ENCODE peak calls at places on chromosomes 16 and 17, in four cellular contexts. A, I, J and N are unnamed samples.

GRCh38 chr17:57445051-57445450 is 188.7 kb downstream of the MSI2 start:
- DNase-seq in A (no peak), I (peak; percentile 70), J (no peak), N (no peak)

GRCh38 chr17:3558603-3559269 is 1.1 kb upstream of the TRPV3 start:
- DNase-seq in A (peak; percentile 64), I (no peak), J (peak; percentile 91), N (peak; percentile 97)

GRCh38 chr16:84281077-84281476 is 13.6 kb upstream of the WFDC1 start:
- DNase-seq in A (peak; percentile 24), I (peak; percentile 20), J (peak; percentile 56), N (no peak)

GRCh38 chr17:61467416-61468262 is 15.4 kb downstream of the TBX4 start:
- DNase-seq in A (peak; percentile 58), I (peak; percentile 37), J (peak; percentile 52), N (no peak)

GRCh38 chr16:66026211-66026610 is 340.3 kb upstream of the CDH5 start:
- DNase-seq in A (no peak), I (no peak), J (no peak), N (no peak)

GRCh38 chr16:50634947-50635346 is 46.2 kb downstream of the SNX20 start:
- DNase-seq in A (no peak), I (no peak), J (no peak), N (no peak)

GRCh38 chr17:142876-143784 is 5.8 kb downstream of the SCGB1C2 start:
- DNase-seq in A (no peak), I (no peak), J (no peak), N (no peak)

GRCh38 chr17:2049333-2050245 is 5.3 kb upstream of the HIC1 start:
- DNase-seq in A (peak; percentile 76), I (no peak), J (peak; percentile 46), N (peak; percentile 79)

GRCh38 chr17:37642706-37643105 is 540 bp downstream of the DDX52 start:
- DNase-seq in A (peak; percentile 49), I (peak; percentile 35), J (peak; percentile 16), N (peak; percentile 25)

GRCh38 chr16:56603589-56603988 is 4.8 kb upstream of the MT2A start:
- DNase-seq in A (peak; percentile 47), I (no peak), J (peak; percentile 32), N (peak; percentile 13)

GRCh38 chr17:73613947-73614655 is 30.1 kb downstream of the SDK2 start:
- DNase-seq in A (no peak), I (no peak), J (no peak), N (no peak)
- H4K20me1 ChIP-seq in A (no peaks in the 10 kb centered on the region), I (no peaks in the 10 kb centered on the region), J (no peaks in the 10 kb centered on the region), N (no peaks in the 10 kb centered on the region)

GRCh38 chr17:77366206-77366557 is 225.4 kb downstream of the SEC14L1 start:
- DNase-seq in A (no peak), I (no peak), J (no peak), N (no peak)

GRCh38 chr17:77363821-77364361 is 223.1 kb downstream of the SEC14L1 start:
- DNase-seq in A (peak; percentile 41), I (peak; percentile 67), J (no peak), N (no peak)

GRCh38 chr17:77364381-77364911 is 223.7 kb downstream of the SEC14L1 start:
- DNase-seq in A (no peak), I (no peak), J (no peak), N (no peak)

GRCh38 chr17:77365584-77366186 is 224.9 kb downstream of the SEC14L1 start:
- DNase-seq in A (peak; percentile 81), I (peak; percentile 89), J (no peak), N (no peak)

DNA sequence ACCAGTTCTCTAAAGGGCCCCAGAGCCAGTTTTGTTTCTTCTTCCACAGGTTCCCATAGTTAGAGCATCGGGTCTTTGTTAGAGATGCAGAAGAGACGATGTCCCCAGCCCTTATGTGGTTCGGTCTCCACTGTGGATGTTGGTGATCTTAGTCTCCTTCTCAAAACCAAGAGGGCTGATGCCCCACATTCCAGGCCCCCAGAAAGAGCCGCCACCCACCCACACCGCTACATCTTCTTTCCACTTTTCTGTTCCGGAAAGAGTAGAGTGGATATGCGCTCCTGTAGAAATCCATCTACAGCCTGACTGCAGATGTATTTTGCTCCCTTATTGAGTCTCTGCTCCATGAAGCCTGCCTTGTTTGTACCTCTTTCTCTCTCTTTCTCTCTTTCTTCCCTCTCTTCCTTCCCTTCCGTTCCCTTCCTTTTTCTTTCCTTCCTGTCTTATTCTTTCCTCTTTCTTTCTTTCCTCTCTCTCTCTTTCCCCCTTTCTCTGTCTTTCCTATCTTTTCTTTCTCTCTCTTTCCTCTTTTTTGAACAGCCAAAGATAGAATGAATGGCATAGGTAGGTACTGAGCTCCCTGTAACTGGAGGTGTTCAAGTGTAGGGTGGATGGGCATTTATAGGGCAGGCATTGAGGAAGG is 224.3 kb downstream of the SEC14L1 start:
- DNase-seq in A (no peak), I (no peak), J (no peak), N (no peak)
- H3K79me2 ChIP-seq in A (peaks cover 70% of the 10 kb centered on the region), I (peaks cover 42% of the 10 kb centered on the region), J (no peaks in the 10 kb centered on the region), N (peaks cover 85% of the 10 kb centered on the region)

DNA sequence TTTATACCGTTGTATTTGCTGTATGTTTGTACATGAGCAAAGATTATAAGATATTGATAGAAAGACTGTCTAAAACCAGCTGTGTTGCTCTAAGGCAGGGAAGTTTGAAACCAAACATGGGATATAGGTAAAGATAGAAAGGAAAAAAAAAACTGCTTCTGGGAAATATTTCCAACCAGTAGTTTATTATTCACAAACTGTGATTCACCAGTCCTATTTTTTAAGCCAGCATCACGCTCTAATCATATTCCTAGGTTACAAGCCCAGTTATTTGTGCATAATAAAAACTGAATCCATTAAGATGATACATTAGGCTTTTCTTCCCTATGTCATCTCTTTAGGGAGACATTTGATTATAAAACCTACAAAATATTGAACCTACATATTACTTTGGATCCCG is 4.0 kb downstream of the ERN1 start:
- DNase-seq in A (no peak), I (no peak), J (no peak), N (no peak)
- H3K4me3 ChIP-seq in A (no peak overlapping the region), I (no peak overlapping the region), J (no peak overlapping the region), N (peak overlapping the region; percentile 80)

DNA sequence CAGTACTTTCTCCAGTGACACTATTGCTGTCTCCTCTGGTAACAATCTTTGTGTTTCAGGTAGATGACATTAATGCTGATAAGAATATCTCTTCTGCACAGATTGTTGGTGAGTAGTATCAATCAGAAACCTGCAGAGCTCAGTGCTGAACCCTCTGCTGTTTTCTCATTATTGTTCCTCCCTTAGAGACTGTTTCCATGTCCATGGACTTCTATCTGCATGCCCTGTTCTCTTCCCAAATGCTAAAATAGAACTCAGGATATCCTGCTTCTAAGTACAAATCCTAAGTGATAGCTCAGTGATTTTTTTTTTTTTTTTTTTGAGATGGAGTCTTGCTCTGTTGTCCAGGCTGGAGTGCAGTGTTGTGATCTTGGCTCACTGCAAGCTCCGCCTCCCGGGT is 29.4 kb downstream of the IST1 start:
- DNase-seq in A (no peak), I (no peak), J (no peak), N (no peak)
- H4K20me1 ChIP-seq in A (no peaks in the 10 kb centered on the region), I (peaks cover 75% of the 10 kb centered on the region), J (no peaks in the 10 kb centered on the region), N (no peaks in the 10 kb centered on the region)

GRCh38 chr16:20903116-20903888 is 2.7 kb downstream of the LYRM1 start:
- DNase-seq in A (no peak), I (no peak), J (no peak), N (no peak)
- H3K79me2 ChIP-seq in A (peaks cover 45% of the 10 kb centered on the region), I (peaks cover 43% of the 10 kb centered on the region), J (peaks cover 23% of the 10 kb centered on the region), N (peaks cover 50% of the 10 kb centered on the region)

GRCh38 chr16:1535391-1536291 is 2.2 kb downstream of the TMEM204 start:
- DNase-seq in A (peak; percentile 6), I (no peak), J (no peak), N (no peak)
- H3K4me3 ChIP-seq in A (peak overlapping the region; percentile 64), I (peak overlapping the region; percentile 39), J (no peak overlapping the region), N (no peak overlapping the region)